ENCODE peak calls at places on chromosomes 1 and 21, in eight cellular contexts. V is kidney tubule cell; T is KG1; S is H9; C is stimulated activated CD4-positive, alpha-beta T cell treated with anti-CD3 and anti-CD28 coated beads, Interleukin-4, amount 100 ng/mL, for 1 hour; B is psoas muscle; G is left ventricle myocardium inferior; W is fibroblast of lung. H is an unnamed sample.

GRCh38 chr1:56773341-56774066 is 45.7 kb downstream of the FYB2 start:
- DNase-seq in T (no peak), S (no peak), G (no peak), V (peak; percentile 81), B (no peak), C (no peak), W (no peak), H (no peak)

GRCh38 chr1:182330303-182330702 is 61.3 kb downstream of the GLUL start:
- DNase-seq in W (peak; percentile 3), C (no peak), B (peak; percentile 74), G (no peak), T (no peak), V (peak; percentile 8), S (no peak), H (peak; percentile 76)

GRCh38 chr1:15260418-15261154 is 13.6 kb downstream of the FHAD1 start:
- DNase-seq in B (no peak), S (no peak), C (no peak), W (peak; percentile 36), G (no peak), T (no peak), V (peak; percentile 20), H (no peak)

GRCh38 chr21:36470294-36470693 is 9.6 kb downstream of the CLDN14 start:
- DNase-seq in T (no peak), S (peak; percentile 44), C (no peak), B (no peak), G (no peak), V (no peak), W (no peak), H (no peak)

GRCh38 chr1:35929730-35930592 is 944 bp upstream of the AGO3 start:
- DNase-seq in C (peak; percentile 43), G (peak; percentile 53), S (peak; percentile 73), W (peak; percentile 63), B (peak; percentile 72), V (peak; percentile 52), T (peak; percentile 61), H (peak; percentile 57)

GRCh38 chr1:167774710-167775109 is 52.9 kb downstream of the MPZL1 start:
- DNase-seq in V (peak; percentile 52), S (no peak), G (no peak), B (no peak), T (no peak), C (no peak), W (no peak), H (no peak)

GRCh38 chr1:53331446-53332187 is 3.7 kb upstream of the LRP8 start:
- DNase-seq in B (peak; percentile 41), G (no peak), T (no peak), V (no peak), W (no peak), C (no peak), S (peak; percentile 15), H (no peak)

GRCh38 chr21:27110956-27111355 is 144.1 kb upstream of the ADAMTS5 start:
- DNase-seq in B (no peak), T (no peak), C (no peak), V (peak; percentile 78), G (no peak), S (no peak), W (no peak), H (no peak)

GRCh38 chr21:25563399-25564116 is 43.7 kb downstream of the MRPL39 start:
- DNase-seq in S (no peak), C (peak; percentile 45), G (no peak), T (peak; percentile 32), W (peak; percentile 53), B (no peak), V (no peak), H (no peak)

GRCh38 chr1:64518692-64519481 is 49.0 kb downstream of the CACHD1 start:
- DNase-seq in B (no peak), C (no peak), T (no peak), W (no peak), S (no peak), G (no peak), V (no peak), H (no peak)

GRCh38 chr1:11729498-11730428 is 6.2 kb upstream of the AGTRAP start:
- DNase-seq in V (peak; percentile 95), B (no peak), G (peak; percentile 44), S (no peak), T (peak; percentile 48), C (no peak), W (no peak), H (no peak)

GRCh38 chr1:9402256-9402616 is 109.5 kb downstream of the SPSB1 start:
- DNase-seq in T (no peak), S (no peak), W (no peak), C (no peak), B (no peak), V (no peak), G (no peak), H (no peak)

GRCh38 chr1:31879981-31880608 is 58.1 kb downstream of the PTP4A2 start:
- DNase-seq in W (no peak), T (no peak), S (no peak), G (no peak), V (no peak), B (no peak), C (no peak), H (no peak)

GRCh38 chr1:42439940-42440339 is 15.9 kb downstream of the ZMYND12 start:
- DNase-seq in S (no peak), V (peak; percentile 88), C (no peak), G (no peak), B (no peak), W (peak; percentile 70), T (no peak), H (no peak)

GRCh38 chr21:37088196-37088595 is 15.1 kb downstream of the TTC3 start:
- DNase-seq in B (no peak), C (no peak), T (no peak), S (no peak), V (no peak), W (peak; percentile 79), G (no peak), H (no peak)

GRCh38 chr1:162003061-162003824 is 20.4 kb downstream of the OLFML2B start:
- DNase-seq in G (no peak), T (no peak), W (peak; percentile 96), V (peak; percentile 85), C (no peak), B (peak; percentile 88), S (no peak), H (peak; percentile 55)

GRCh38 chr1:220386494-220387195 is 114.4 kb upstream of the RAB3GAP2 start:
- DNase-seq in C (no peak), T (no peak), S (no peak), W (no peak), B (no peak), V (no peak), G (no peak), H (no peak)

GRCh38 chr1:86552376-86552775 is 5.5 kb downstream of the CLCA4 start:
- DNase-seq in C (no peak), B (peak; percentile 46), G (no peak), S (no peak), W (no peak), T (no peak), V (no peak), H (no peak)

GRCh38 chr1:183148599-183148998 is 37.5 kb upstream of the LAMC2 start:
- DNase-seq in W (peak; percentile 52), C (no peak), G (no peak), B (no peak), S (no peak), T (no peak), V (peak; percentile 44), H (no peak)

GRCh38 chr1:152953761-152954160 is 6.8 kb downstream of the SPRR5 start:
- DNase-seq in W (no peak), T (no peak), B (no peak), V (no peak), S (no peak), G (no peak), C (no peak), H (no peak)

GRCh38 chr1:111990026-111990877 is 784 bp upstream of the KCND3 start:
- DNase-seq in S (peak; percentile 38), C (no peak), G (peak; percentile 49), T (no peak), B (peak; percentile 73), V (peak; percentile 2), W (no peak), H (peak; percentile 21)

H was measured in gastrocnemius medialis.